ENCODE peak calls at places on chromosome 5, in nine cellular contexts. J, V, Z, E, Y, W, N, C and P are unnamed samples.

GRCh38 chr5:139543423-139543991 is 17.6 kb upstream of the UBE2D2 start:
- DNase-seq in J (peak), V (no peak), Z (peak), E (no peak), Y (peak), W (peak), N (peak), C (peak), P (peak)

GRCh38 chr5:176596689-176597416 is 13.1 kb downstream of the GPRIN1 start:
- DNase-seq in J (peak), V (no peak), Z (peak), E (peak), Y (peak), W (peak), N (peak), C (peak), P (peak)

GRCh38 chr5:16568875-16569580 is 47.8 kb downstream of the RETREG1 start:
- DNase-seq in J (no peak), V (no peak), Z (no peak), E (peak), Y (no peak), W (no peak), N (no peak), C (no peak), P (no peak)

GRCh38 chr5:43061352-43061751 is 21.2 kb upstream of the ANXA2R start:
- DNase-seq in J (no peak), V (no peak), Z (no peak), E (peak), Y (no peak), W (no peak), N (no peak), C (no peak), P (no peak)

GRCh38 chr5:168317096-168317520 is 25.7 kb downstream of the WWC1 start:
- DNase-seq in J (no peak), V (no peak), Z (no peak), E (no peak), Y (no peak), W (no peak), N (no peak), C (no peak), P (no peak)

GRCh38 chr5:122846051-122846567 is 696 bp downstream of the SNX24 start:
- DNase-seq in J (no peak), V (no peak), Z (peak), E (peak), Y (no peak), W (no peak), N (no peak), C (no peak), P (no peak)

GRCh38 chr5:73417307-73418035 is 31.1 kb downstream of the FOXD1 start:
- DNase-seq in J (no peak), V (no peak), Z (no peak), E (no peak), Y (no peak), W (no peak), N (no peak), C (no peak), P (no peak)

GRCh38 chr5:168683927-168684295 is 104.7 kb upstream of the PANK3 start:
- DNase-seq in J (no peak), V (no peak), Z (no peak), E (no peak), Y (no peak), W (no peak), N (no peak), C (no peak), P (no peak)

GRCh38 chr5:157285310-157286035 is 19.6 kb downstream of the CYFIP2 start:
- DNase-seq in J (no peak), V (no peak), Z (no peak), E (no peak), Y (no peak), W (no peak), N (no peak), C (no peak), P (no peak)

GRCh38 chr5:149711338-149711737 is 18.8 kb upstream of the PPARGC1B start:
- DNase-seq in J (no peak), V (no peak), Z (no peak), E (no peak), Y (no peak), W (no peak), N (no peak), C (no peak), P (no peak)

GRCh38 chr5:10768304-10768899 is 7.4 kb upstream of the DAP start:
- DNase-seq in J (no peak), V (no peak), Z (no peak), E (no peak), Y (no peak), W (no peak), N (no peak), C (no peak), P (no peak)

GRCh38 chr5:150517272-150518152 is 9.6 kb downstream of the NDST1 start:
- DNase-seq in J (no peak), V (peak), Z (peak), E (peak), Y (no peak), W (no peak), N (peak), C (peak), P (no peak)

GRCh38 chr5:163385276-163385675 is 52.1 kb upstream of the CCNG1 start:
- DNase-seq in J (no peak), V (no peak), Z (no peak), E (peak), Y (no peak), W (no peak), N (no peak), C (no peak), P (no peak)

GRCh38 chr5:170112876-170113516 is 7.3 kb downstream of the FOXI1 start:
- DNase-seq in J (no peak), V (no peak), Z (no peak), E (no peak), Y (no peak), W (no peak), N (no peak), C (no peak), P (no peak)

GRCh38 chr5:169979871-169980270 is 424 bp downstream of the INSYN2B start:
- DNase-seq in J (no peak), V (no peak), Z (no peak), E (peak), Y (no peak), W (no peak), N (no peak), C (no peak), P (no peak)

GRCh38 chr5:170046221-170046620 is 59.5 kb upstream of the FOXI1 start:
- DNase-seq in J (no peak), V (no peak), Z (no peak), E (no peak), Y (no peak), W (no peak), N (no peak), C (no peak), P (no peak)

GRCh38 chr5:54669285-54669684 is 151.7 kb downstream of the SNX18 start:
- DNase-seq in J (no peak), V (no peak), Z (peak), E (peak), Y (no peak), W (no peak), N (no peak), C (no peak), P (no peak)

GRCh38 chr5:80755634-80756033 is 100.9 kb upstream of the DHFR start:
- DNase-seq in J (no peak), V (no peak), Z (no peak), E (no peak), Y (no peak), W (peak), N (no peak), C (no peak), P (no peak)

GRCh38 chr5:78235289-78235688 is 59.2 kb downstream of the AP3B1 start:
- DNase-seq in J (no peak), V (peak), Z (peak), E (peak), Y (no peak), W (no peak), N (no peak), C (no peak), P (no peak)

GRCh38 chr5:39584921-39585320 is 160.1 kb upstream of the DAB2 start:
- DNase-seq in J (no peak), V (no peak), Z (peak), E (peak), Y (no peak), W (no peak), N (no peak), C (no peak), P (no peak)

GRCh38 chr5:50967388-50968039 is 301.1 kb downstream of the PARP8 start:
- DNase-seq in J (no peak), V (no peak), Z (no peak), E (no peak), Y (peak), W (no peak), N (peak), C (no peak), P (no peak)

GRCh38 chr5:82707741-82708140 is 369.5 kb downstream of the TMEM167A start:
- DNase-seq in J (no peak), V (no peak), Z (no peak), E (peak), Y (no peak), W (no peak), N (no peak), C (no peak), P (no peak)

GRCh38 chr5:171601266-171601881 is 181.9 kb downstream of the FGF18 start:
- DNase-seq in J (no peak), V (no peak), Z (no peak), E (no peak), Y (no peak), W (peak), N (no peak), C (no peak), P (no peak)

GRCh38 chr5:61811052-61811451 is 479.0 kb downstream of the ZSWIM6 start:
- DNase-seq in J (no peak), V (no peak), Z (peak), E (no peak), Y (no peak), W (no peak), N (no peak), C (no peak), P (no peak)

GRCh38 chr5:68456756-68457217 is 241.2 kb downstream of the PIK3R1 start:
- DNase-seq in J (no peak), V (no peak), Z (peak), E (peak), Y (no peak), W (peak), N (peak), C (no peak), P (no peak)

GRCh38 chr5:41788800-41789395 is 81.3 kb downstream of the OXCT1 start:
- DNase-seq in J (no peak), V (peak), Z (peak), E (peak), Y (no peak), W (no peak), N (no peak), C (no peak), P (no peak)

GRCh38 chr5:139141841-139142240 is 56.3 kb downstream of the SIL1 start:
- DNase-seq in J (no peak), V (peak), Z (peak), E (peak), Y (no peak), W (no peak), N (peak), C (no peak), P (no peak)

DNA sequence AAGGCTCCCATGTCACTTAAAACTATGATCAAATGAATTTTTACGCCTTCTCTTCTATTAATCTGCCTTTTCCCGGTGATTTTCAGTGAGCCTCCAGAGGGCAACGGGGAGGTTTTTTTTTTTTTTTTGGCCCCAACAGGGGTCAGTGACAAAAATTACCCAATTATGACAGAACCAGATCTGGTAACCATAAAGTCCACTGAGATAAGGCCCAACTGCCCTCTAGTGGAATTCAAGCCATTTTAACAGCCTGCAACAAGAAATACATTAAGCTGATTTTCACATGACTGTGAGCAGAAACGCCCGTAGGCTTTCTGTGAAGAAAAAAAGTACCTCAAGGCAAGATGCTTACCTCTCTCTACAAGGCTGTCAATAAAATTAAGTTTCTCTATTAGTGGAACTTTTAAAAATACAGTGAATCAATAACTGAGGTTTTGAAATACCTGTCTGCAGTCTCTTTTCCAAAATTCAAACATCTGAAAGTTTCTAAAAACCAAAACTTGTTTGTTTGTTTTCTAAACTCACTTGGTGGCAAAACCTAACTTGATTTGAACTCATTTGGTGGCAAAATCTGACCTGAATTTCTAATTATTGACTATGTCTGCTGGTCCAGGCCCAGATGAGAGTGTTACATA is 49.7 kb upstream of the FST start:
- DNase-seq in J (no peak), V (no peak), Z (peak), E (peak), Y (no peak), W (peak), N (no peak), C (no peak), P (no peak)
- TF ChIP-seq CTCF in J (no peak), V (peak), Z (peak), E (peak), Y (peak), W (peak), N (no peak), C (no peak), P (no peak)

GRCh38 chr5:142692280-142692775 is 6.4 kb upstream of the FGF1 start:
- DNase-seq in J (no peak), V (no peak), Z (no peak), E (no peak), Y (no peak), W (no peak), N (no peak), C (no peak), P (no peak)

GRCh38 chr5:142697356-142697807 is 11.5 kb upstream of the FGF1 start:
- DNase-seq in J (no peak), V (peak), Z (peak), E (peak), Y (no peak), W (no peak), N (no peak), C (no peak), P (no peak)

GRCh38 chr5:142697846-142698245 is 12.0 kb upstream of the FGF1 start:
- DNase-seq in J (no peak), V (no peak), Z (peak), E (peak), Y (no peak), W (no peak), N (no peak), C (no peak), P (no peak)

GRCh38 chr5:142696379-142696778 is 10.5 kb upstream of the FGF1 start:
- DNase-seq in J (no peak), V (no peak), Z (no peak), E (no peak), Y (no peak), W (no peak), N (no peak), C (no peak), P (no peak)

GRCh38 chr5:142694092-142694856 is 8.4 kb upstream of the FGF1 start:
- DNase-seq in J (no peak), V (no peak), Z (no peak), E (no peak), Y (no peak), W (no peak), N (no peak), C (no peak), P (no peak)
- TF ChIP-seq CTCF in J (no peak), V (no peak), Z (peak), E (peak), Y (peak), W (no peak), N (no peak), C (no peak), P (no peak)

GRCh38 chr5:60257852-60258251 is 364.3 kb upstream of the PDE4D start:
- DNase-seq in J (no peak), V (no peak), Z (no peak), E (no peak), Y (no peak), W (no peak), N (no peak), C (no peak), P (no peak)

GRCh38 chr5:60259730-60260129 is 366.2 kb upstream of the PDE4D start:
- DNase-seq in J (no peak), V (no peak), Z (no peak), E (no peak), Y (no peak), W (no peak), N (no peak), C (no peak), P (no peak)

GRCh38 chr5:60262576-60263295 is 369.2 kb upstream of the PDE4D start:
- DNase-seq in J (no peak), V (no peak), Z (no peak), E (no peak), Y (no peak), W (no peak), N (no peak), C (no peak), P (no peak)

GRCh38 chr5:60261732-60262131 is 368.2 kb upstream of the PDE4D start:
- DNase-seq in J (no peak), V (no peak), Z (no peak), E (no peak), Y (no peak), W (peak), N (no peak), C (no peak), P (no peak)

GRCh38 chr5:60260658-60261057 is 367.1 kb upstream of the PDE4D start:
- DNase-seq in J (no peak), V (no peak), Z (no peak), E (no peak), Y (no peak), W (no peak), N (no peak), C (no peak), P (no peak)
- TF ChIP-seq CTCF in J (no peak), V (no peak), Z (no peak), E (no peak), Y (no peak), W (no peak), N (no peak), C (no peak), P (no peak)

GRCh38 chr5:8394965-8395364 is 526.0 kb downstream of the MTRR start:
- DNase-seq in J (no peak), V (no peak), Z (no peak), E (no peak), Y (no peak), W (no peak), N (no peak), C (no peak), P (no peak)
- TF ChIP-seq CTCF in J (no peak), V (no peak), Z (no peak), E (no peak), Y (peak), W (no peak), N (no peak), C (no peak), P (no peak)

DNA sequence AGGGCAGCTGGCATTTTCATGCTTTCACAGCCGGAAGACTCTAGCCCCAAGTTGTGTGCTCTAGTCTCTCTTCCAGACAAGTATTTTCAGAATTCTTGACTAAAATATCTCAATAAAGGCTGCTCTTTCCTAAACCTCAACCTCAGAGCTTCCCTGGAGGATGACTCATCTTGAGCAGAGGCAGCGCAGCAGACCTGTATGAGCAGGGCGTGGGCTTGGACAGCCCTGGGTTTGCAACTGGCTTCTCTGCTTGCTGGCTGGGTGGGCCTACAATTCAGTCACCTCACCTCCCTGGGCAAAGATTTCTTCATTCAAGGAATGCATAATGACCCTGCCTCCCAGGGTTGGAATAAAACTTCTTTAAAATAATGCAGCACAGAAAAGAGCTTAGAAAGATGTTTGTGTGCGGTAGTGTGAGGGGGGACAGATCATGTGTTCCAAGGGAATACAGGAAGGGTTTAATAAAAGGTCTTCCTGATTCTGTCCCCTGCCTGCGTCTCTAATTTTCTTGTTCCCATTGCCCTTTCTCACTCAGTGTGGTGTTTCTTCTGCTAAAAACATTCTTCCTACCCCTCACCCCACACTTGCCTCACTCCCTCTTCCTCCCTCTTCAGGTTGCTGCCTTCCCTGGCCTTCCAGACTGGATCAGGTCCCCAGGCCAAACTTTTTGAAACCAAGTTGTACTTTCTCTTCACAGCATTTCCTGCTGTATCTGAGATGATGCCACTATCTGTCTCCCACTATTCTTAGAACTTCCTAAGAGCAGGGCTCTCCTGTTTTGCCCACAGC is 39.4 kb upstream of the MAP1B start:
- DNase-seq in J (no peak), V (peak), Z (peak), E (peak), Y (no peak), W (no peak), N (no peak), C (no peak), P (no peak)
- TF ChIP-seq CTCF in J (no peak), V (no peak), Z (no peak), E (no peak), Y (no peak), W (no peak), N (no peak), C (no peak), P (no peak)

GRCh38 chr5:147509710-147510651 is at the start of gene DPYSL3:
- DNase-seq in J (no peak), V (peak), Z (peak), E (peak), Y (peak), W (no peak), N (peak), C (peak), P (no peak)
- TF ChIP-seq CTCF in J (no peak), V (peak), Z (peak), E (peak), Y (no peak), W (no peak), N (no peak), C (peak), P (no peak)

DNA sequence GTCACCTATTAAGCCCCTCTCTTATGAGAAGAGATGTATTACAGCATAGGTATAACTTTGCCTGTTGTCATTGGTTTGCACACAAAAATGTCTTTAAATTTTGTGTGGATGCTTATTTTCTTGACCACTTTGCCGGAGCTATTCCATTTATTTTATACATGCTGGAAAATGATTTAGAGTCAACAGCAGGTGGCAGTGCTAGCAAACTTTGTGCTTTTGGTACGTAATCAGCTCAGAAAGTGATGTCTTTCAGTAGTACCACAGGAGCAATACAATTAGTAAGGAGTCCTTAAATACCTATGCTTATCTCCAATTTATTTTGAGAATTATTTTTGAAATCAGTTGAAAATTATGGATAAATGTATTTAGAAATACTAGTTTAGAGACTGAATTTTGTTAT is 19.8 kb upstream of the NUDT12 start:
- DNase-seq in J (no peak), V (no peak), Z (peak), E (peak), Y (peak), W (peak), N (no peak), C (no peak), P (no peak)
- TF ChIP-seq CTCF in J (no peak), V (peak), Z (peak), E (peak), Y (peak), W (peak), N (no peak), C (peak), P (no peak)

GRCh38 chr5:15183520-15183919 is 311.9 kb upstream of the ANKH start:
- DNase-seq in J (no peak), V (no peak), Z (peak), E (peak), Y (no peak), W (no peak), N (no peak), C (no peak), P (no peak)
- TF ChIP-seq CTCF in J (no peak), V (peak), Z (peak), E (peak), Y (peak), W (no peak), N (no peak), C (no peak), P (no peak)